ENCODE peak calls at places on chromosomes 6 and 20, in eight cellular contexts. U is breast epithelium, F is sigmoid colon, V is Panc1, C is prostate gland, G is vagina, A is HepG2, T is spleen. R is an unnamed sample.

GRCh38 chr6:166855416-166855815 is 100.9 kb downstream of the RNASET2 start:
- DNase-seq in C (no peak), U (no peak), F (no peak), G (no peak), T (no peak), V (no peak), A (no peak), R (no peak)

GRCh38 chr20:63138855-63139341 is 77.0 kb downstream of the YTHDF1 start:
- DNase-seq in C (no peak), G (no peak), F (no peak), U (no peak), T (peak; percentile 27), A (no peak), V (no peak), R (no peak)

GRCh38 chr6:170080169-170080827 is 210.6 kb downstream of the DLL1 start:
- DNase-seq in U (peak; percentile 43), F (peak; percentile 51), T (peak; percentile 70), V (no peak), C (no peak), A (no peak), G (no peak), R (no peak)

GRCh38 chr6:142195862-142196536 is 48.9 kb downstream of the VTA1 start:
- DNase-seq in V (no peak), A (no peak), C (no peak), U (no peak), T (no peak), F (no peak), G (no peak), R (no peak)

GRCh38 chr6:127207591-127208120 is 59.0 kb upstream of the RNF146 start:
- DNase-seq in A (no peak), V (no peak), T (no peak), G (no peak), C (no peak), U (no peak), F (no peak), R (no peak)

GRCh38 chr20:21048841-21049273 is 57.3 kb downstream of the LINC00237 start:
- DNase-seq in V (no peak), A (peak; percentile 55), G (no peak), T (peak; percentile 77), U (no peak), C (no peak), F (no peak), R (peak; percentile 36)

GRCh38 chr6:123636282-123636681 is 468 bp downstream of the TRDN start:
- DNase-seq in T (no peak), C (no peak), V (no peak), F (no peak), G (no peak), U (no peak), A (no peak), R (no peak)

GRCh38 chr20:6489361-6490154 is 277.9 kb upstream of the BMP2 start:
- DNase-seq in T (no peak), F (no peak), G (no peak), U (no peak), V (no peak), A (peak; percentile 86), C (no peak), R (no peak)

GRCh38 chr6:130927305-130927704 is 100.1 kb downstream of the SMLR1 start:
- DNase-seq in G (no peak), U (no peak), T (no peak), A (peak; percentile 54), F (no peak), C (no peak), V (no peak), R (no peak)

GRCh38 chr6:75922226-75922625 is 150.2 kb downstream of the IMPG1 start:
- DNase-seq in U (no peak), F (no peak), A (no peak), V (no peak), T (no peak), G (no peak), C (no peak), R (no peak)

GRCh38 chr6:169789146-169789943 is 37.9 kb downstream of the ERMARD start:
- DNase-seq in C (no peak), U (no peak), A (peak; percentile 33), F (no peak), T (no peak), G (peak; percentile 89), V (no peak), R (no peak)

GRCh38 chr6:79610301-79611009 is 20.7 kb upstream of the SH3BGRL2 start:
- DNase-seq in U (peak; percentile 57), T (no peak), V (no peak), G (no peak), F (no peak), A (no peak), C (no peak), R (no peak)

GRCh38 chr6:157194110-157194509 is 129.2 kb downstream of the TMEM242 start:
- DNase-seq in C (no peak), T (no peak), F (no peak), A (no peak), V (no peak), G (no peak), U (no peak), R (no peak)

GRCh38 chr20:4022386-4023350 is 7.3 kb upstream of the RNF24 start:
- DNase-seq in C (no peak), U (no peak), T (no peak), V (no peak), A (no peak), F (no peak), G (no peak), R (no peak)

GRCh38 chr6:107115695-107116327 is 496 bp upstream of the BEND3 start:
- DNase-seq in V (no peak), C (peak; percentile 26), U (no peak), G (no peak), T (peak; percentile 78), F (peak; percentile 63), A (peak; percentile 68), R (peak; percentile 43)

GRCh38 chr6:89254569-89254968 is 37.4 kb upstream of the GABRR1 start:
- DNase-seq in G (no peak), V (no peak), A (no peak), F (no peak), T (no peak), U (no peak), C (no peak), R (no peak)

GRCh38 chr20:59666586-59666985 is 62.2 kb downstream of the PHACTR3 start:
- DNase-seq in T (no peak), A (no peak), G (no peak), V (no peak), F (no peak), C (no peak), U (no peak), R (no peak)
- TF ChIP-seq POLR2AphosphoS5 in T (no peak), A (no peak), G (no peak), V (no peak), F (no peak), C (no peak), U (no peak), R (no peak)

GRCh38 chr6:119311514-119312142 is 37.9 kb downstream of the MAN1A1 start:
- DNase-seq in F (no peak), C (no peak), U (no peak), V (no peak), G (no peak), A (no peak), T (no peak), R (no peak)

GRCh38 chr6:119314894-119315272 is 34.7 kb downstream of the MAN1A1 start:
- DNase-seq in T (no peak), A (no peak), V (no peak), C (no peak), U (no peak), G (no peak), F (no peak), R (no peak)

GRCh38 chr6:119313937-119314893 is 35.3 kb downstream of the MAN1A1 start:
- DNase-seq in A (no peak), G (no peak), V (no peak), C (no peak), T (no peak), F (no peak), U (no peak), R (no peak)

GRCh38 chr6:119312441-119312840 is 37.1 kb downstream of the MAN1A1 start:
- DNase-seq in V (no peak), T (no peak), F (no peak), G (no peak), C (no peak), A (no peak), U (no peak), R (no peak)

DNA sequence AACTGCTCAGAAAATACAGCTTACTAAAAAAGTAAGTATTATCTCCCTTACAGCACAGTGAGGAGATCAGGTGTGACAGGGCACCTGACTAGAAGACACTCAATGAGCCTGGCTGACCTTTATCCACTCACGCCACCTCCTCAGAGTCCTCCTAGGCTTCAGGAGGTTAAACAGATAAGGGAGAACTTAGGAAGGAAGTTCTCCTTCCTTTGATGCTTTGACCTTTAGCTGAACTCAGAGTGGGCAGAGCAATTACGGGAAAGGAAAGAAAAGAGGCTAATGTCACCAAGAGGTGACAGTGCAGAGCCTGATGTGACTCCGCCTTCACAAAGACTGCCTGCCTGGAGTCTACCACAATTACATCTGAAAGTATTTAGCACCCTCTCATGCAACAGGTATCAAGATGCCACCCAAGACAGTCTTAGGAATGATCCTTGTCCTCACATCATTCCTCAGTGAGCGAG is 36.7 kb downstream of the MAN1A1 start:
- DNase-seq in T (no peak), A (peak; percentile 24), F (no peak), G (no peak), U (no peak), C (no peak), V (no peak), R (no peak)
- TF ChIP-seq POLR2AphosphoS5 in T (peak; percentile 79), A (no peak), F (no peak), G (no peak), U (no peak), C (peak; percentile 8), V (no peak), R (no peak)

GRCh38 chr20:31966991-31967655 is 828 bp upstream of the XKR7 start:
- DNase-seq in U (no peak), V (no peak), T (no peak), C (no peak), A (no peak), G (no peak), F (no peak), R (no peak)
- TF ChIP-seq POLR2AphosphoS5 in U (no peak), V (no peak), T (no peak), C (no peak), A (no peak), G (no peak), F (no peak), R (no peak)

GRCh38 chr6:154736613-154737259 is 3.5 kb downstream of the SCAF8 start:
- DNase-seq in A (no peak), F (no peak), T (no peak), C (no peak), G (no peak), U (no peak), V (no peak), R (no peak)

GRCh38 chr6:154731296-154732218 is 1.7 kb upstream of the SCAF8 start:
- DNase-seq in F (no peak), G (no peak), V (no peak), C (no peak), T (no peak), A (no peak), U (no peak), R (no peak)

GRCh38 chr6:154732824-154733609 is at the start of gene SCAF8:
- DNase-seq in C (peak; percentile 67), V (no peak), T (peak; percentile 98), G (no peak), F (peak; percentile 87), A (peak; percentile 73), U (peak; percentile 77), R (peak; percentile 76)

GRCh38 chr6:154732538-154732823 is 735 bp upstream of the SCAF8 start:
- DNase-seq in C (no peak), T (no peak), A (no peak), V (no peak), F (no peak), G (no peak), U (no peak), R (no peak)

GRCh38 chr6:154733610-154734379 is 579 bp downstream of the SCAF8 start:
- DNase-seq in V (no peak), F (peak; percentile 98), U (peak; percentile 97), T (peak; percentile 98), G (peak; percentile 98), A (peak; percentile 95), C (peak; percentile 98), R (peak; percentile 85)
- TF ChIP-seq POLR2AphosphoS5 in V (peak; percentile 88), F (peak; percentile 46), U (peak; percentile 59), T (peak; percentile 80), G (peak; percentile 70), A (peak; percentile 95), C (peak; percentile 79), R (no peak)